ENCODE peak calls at places on chromosomes 7 and 10, in eight cellular contexts. S is NCI-H82; I is progenitor cell of endocrine pancreas; T is stimulated activated CD4-positive, alpha-beta T cell treated with anti-CD3 and anti-CD28 coated beads, Interleukin-12 subunit alpha, Interleukin-12 subunit beta, amount 100 ng/mL, for 4 hours; R is T-cell; H is ascending aorta; M is trophoblast cell; G is anterior cingulate cortex. F is an unnamed sample.

GRCh38 chr10:96222441-96222840 is 48.9 kb downstream of the BLNK start:
- DNase-seq in T (no peak), R (no peak), S (no peak), H (no peak), G (no peak), I (no peak), M (no peak), F (no peak)

GRCh38 chr7:30396379-30396778 is 82.2 kb downstream of the NOD1 start:
- DNase-seq in R (no peak), M (no peak), G (no peak), I (no peak), H (no peak), S (no peak), T (no peak), F (no peak)

GRCh38 chr10:12597176-12597575 is 247.8 kb downstream of the CAMK1D start:
- DNase-seq in I (no peak), R (no peak), M (no peak), T (no peak), G (no peak), H (no peak), S (no peak), F (no peak)

GRCh38 chr10:72593963-72594362 is 31.9 kb downstream of the MICU1 start:
- DNase-seq in G (no peak), R (no peak), S (no peak), H (no peak), I (no peak), M (no peak), T (no peak), F (no peak)

GRCh38 chr7:151897201-151897711 is 20.3 kb upstream of the PRKAG2 start:
- DNase-seq in T (no peak), I (no peak), M (no peak), R (no peak), G (no peak), H (no peak), S (peak), F (peak)

GRCh38 chr10:48603421-48604038 is 1.3 kb downstream of the ARHGAP22 start:
- DNase-seq in M (no peak), G (no peak), I (no peak), H (no peak), S (no peak), T (no peak), R (no peak), F (no peak)

GRCh38 chr7:39683216-39683845 is 60.0 kb downstream of the RALA start:
- DNase-seq in G (no peak), H (no peak), I (no peak), R (no peak), T (no peak), S (peak), M (peak), F (no peak)

GRCh38 chr7:87152112-87152896 is at the start of gene DMTF1:
- DNase-seq in T (peak), I (peak), M (peak), G (peak), H (peak), R (peak), S (peak), F (peak)

GRCh38 chr10:100282907-100283306 is 3.6 kb downstream of the BLOC1S2 start:
- DNase-seq in M (no peak), S (no peak), G (no peak), T (no peak), R (no peak), H (no peak), I (no peak), F (no peak)

F was measured in posterior vena cava.